ENCODE peak calls at places on chromosomes 11 and 22, in ten cellular contexts. Q is DMS153; X is amniotic epithelial cell; R is IMR-90; C is MCF 10A; S is heart left ventricle; M is T-helper 17 cell; V is sciatic nerve; D is stimulated activated CD4-positive, alpha-beta T cell treated with anti-CD3 and anti-CD28 coated beads, Interleukin-1b, Interleukin-23, amount 100 ng/mL, for 1 hour; U is germinal center. L is an unnamed sample.

GRCh38 chr11:103601230-103601846 is 435.1 kb upstream of the DDI1 start:
- DNase-seq in Q (peak; percentile 42), X (peak; percentile 75), R (peak; percentile 74), C (peak; percentile 75), S (no peak), M (no peak), V (no peak), D (no peak), U (peak; percentile 50), L (peak; percentile 42)

GRCh38 chr11:65696802-65697552 is 15.1 kb upstream of the KAT5 start:
- DNase-seq in Q (no peak), X (no peak), R (no peak), C (no peak), S (no peak), M (no peak), V (no peak), D (no peak), U (no peak), L (no peak)

GRCh38 chr11:125245299-125245698 is 80.7 kb downstream of the PKNOX2 start:
- DNase-seq in Q (no peak), X (no peak), R (peak; percentile 4), C (no peak), S (no peak), M (no peak), V (no peak), D (no peak), U (no peak), L (no peak)

GRCh38 chr11:9254416-9254815 is 10.7 kb downstream of the DENND5A start:
- DNase-seq in Q (no peak), X (no peak), R (no peak), C (no peak), S (no peak), M (no peak), V (no peak), D (no peak), U (no peak), L (no peak)

GRCh38 chr11:111379500-111380136 is 543 bp upstream of the POU2AF1 start:
- DNase-seq in Q (no peak), X (no peak), R (no peak), C (no peak), S (no peak), M (no peak), V (no peak), D (no peak), U (peak; percentile 85), L (no peak)

GRCh38 chr11:61534025-61534900 is 25.7 kb downstream of the LRRC10B start:
- DNase-seq in Q (peak; percentile 67), X (no peak), R (no peak), C (no peak), S (no peak), M (no peak), V (no peak), D (no peak), U (no peak), L (no peak)

GRCh38 chr11:82176365-82176764 is 557.3 kb downstream of the FAM181B start:
- DNase-seq in Q (no peak), X (no peak), R (no peak), C (no peak), S (no peak), M (no peak), V (no peak), D (no peak), U (no peak), L (no peak)

GRCh38 chr11:2741006-2741376 is 41.2 kb upstream of the KCNQ1OT1 start:
- DNase-seq in Q (no peak), X (peak; percentile 20), R (no peak), C (no peak), S (peak; percentile 32), M (no peak), V (peak; percentile 53), D (no peak), U (no peak), L (no peak)

GRCh38 chr22:26597026-26597425 is 7.1 kb upstream of the TPST2 start:
- DNase-seq in Q (no peak), X (no peak), R (no peak), C (no peak), S (no peak), M (no peak), V (no peak), D (no peak), U (no peak), L (no peak)

GRCh38 chr11:13534358-13534757 is 38.6 kb upstream of the PTH start:
- DNase-seq in Q (no peak), X (no peak), R (no peak), C (no peak), S (no peak), M (no peak), V (no peak), D (no peak), U (no peak), L (no peak)

GRCh38 chr22:21942407-21942895 is 10.2 kb downstream of the PPM1F start:
- DNase-seq in Q (no peak), X (peak; percentile 87), R (peak; percentile 88), C (peak; percentile 75), S (peak; percentile 93), M (no peak), V (peak; percentile 82), D (no peak), U (no peak), L (no peak)

GRCh38 chr11:18802381-18803257 is 11.0 kb upstream of the PTPN5 start:
- DNase-seq in Q (peak; percentile 35), X (peak; percentile 68), R (peak; percentile 71), C (peak; percentile 66), S (no peak), M (no peak), V (peak; percentile 68), D (no peak), U (peak; percentile 33), L (peak; percentile 56)

GRCh38 chr11:15159085-15159484 is 44.4 kb downstream of the INSC start:
- DNase-seq in Q (peak; percentile 12), X (peak; percentile 32), R (peak; percentile 49), C (peak; percentile 62), S (no peak), M (no peak), V (no peak), D (no peak), U (peak; percentile 30), L (peak; percentile 40)

GRCh38 chr22:23175817-23176644 is 4.3 kb upstream of the BCR start:
- DNase-seq in Q (no peak), X (no peak), R (no peak), C (no peak), S (peak; percentile 37), M (no peak), V (no peak), D (no peak), U (no peak), L (no peak)

GRCh38 chr22:36385491-36386350 is 2.0 kb downstream of the MYH9 start:
- DNase-seq in Q (peak; percentile 55), X (peak; percentile 37), R (no peak), C (peak; percentile 95), S (no peak), M (peak; percentile 68), V (no peak), D (no peak), U (peak; percentile 48), L (no peak)

GRCh38 chr11:66864924-66865697 is 8.2 kb downstream of the LRFN4 start:
- DNase-seq in Q (peak; percentile 11), X (no peak), R (no peak), C (no peak), S (no peak), M (no peak), V (no peak), D (no peak), U (no peak), L (no peak)

GRCh38 chr22:37018086-37018814 is 997 bp downstream of the TST start:
- DNase-seq in Q (no peak), X (no peak), R (no peak), C (no peak), S (no peak), M (no peak), V (no peak), D (no peak), U (no peak), L (no peak)

GRCh38 chr11:48005133-48005532 is 24.8 kb downstream of the PTPRJ start:
- DNase-seq in Q (no peak), X (peak; percentile 72), R (no peak), C (no peak), S (no peak), M (no peak), V (no peak), D (no peak), U (no peak), L (no peak)

GRCh38 chr11:105899776-105900175 is 122.3 kb downstream of the MSANTD4 start:
- DNase-seq in Q (no peak), X (no peak), R (no peak), C (no peak), S (no peak), M (no peak), V (no peak), D (no peak), U (no peak), L (no peak)

GRCh38 chr22:50267591-50268390 is 2.4 kb downstream of the MAPK11 start:
- DNase-seq in Q (no peak), X (peak; percentile 55), R (peak; percentile 38), C (peak; percentile 53), S (peak; percentile 81), M (peak; percentile 58), V (peak; percentile 84), D (peak; percentile 19), U (peak; percentile 81), L (peak; percentile 78)

GRCh38 chr22:25495286-25495685 is 69.2 kb upstream of the GRK3 start:
- DNase-seq in Q (no peak), X (no peak), R (peak; percentile 32), C (peak; percentile 5), S (no peak), M (no peak), V (no peak), D (no peak), U (no peak), L (no peak)

GRCh38 chr11:66985508-66986177 is 10.5 kb downstream of the C11orf86 start:
- DNase-seq in Q (no peak), X (no peak), R (no peak), C (peak; percentile 75), S (peak; percentile 79), M (no peak), V (no peak), D (no peak), U (no peak), L (no peak)

GRCh38 chr11:99584822-99585221 is 564.1 kb downstream of the CNTN5 start:
- DNase-seq in Q (no peak), X (peak; percentile 49), R (no peak), C (no peak), S (no peak), M (no peak), V (no peak), D (no peak), U (no peak), L (no peak)

GRCh38 chr22:41445171-41446056 is 1.2 kb downstream of the TOB2 start:
- DNase-seq in Q (peak; percentile 3), X (peak; percentile 61), R (no peak), C (peak; percentile 47), S (no peak), M (no peak), V (no peak), D (no peak), U (no peak), L (no peak)

GRCh38 chr22:39617342-39617741 is 46.8 kb downstream of the CACNA1I start:
- DNase-seq in Q (no peak), X (no peak), R (no peak), C (no peak), S (peak; percentile 29), M (no peak), V (no peak), D (no peak), U (no peak), L (no peak)

GRCh38 chr11:110763249-110764011 is 51.2 kb upstream of the ARHGAP20 start:
- DNase-seq in Q (peak; percentile 47), X (peak; percentile 79), R (peak; percentile 80), C (peak; percentile 86), S (no peak), M (no peak), V (peak; percentile 65), D (no peak), U (no peak), L (no peak)

GRCh38 chr22:35838849-35839646 is 121.4 kb downstream of the APOL5 start:
- DNase-seq in Q (peak; percentile 12), X (peak; percentile 74), R (peak; percentile 82), C (peak; percentile 81), S (no peak), M (no peak), V (no peak), D (no peak), U (no peak), L (no peak)